ENCODE peak calls at places on chromosomes 13 and 19, in four cellular contexts. I, G, R and J are unnamed samples.
A peak's percentile ranks its signal among the peaks of the same experiment; 100 is the strongest.

GRCh38 chr13:102091231-102091630 is 310.6 kb downstream of the FGF14 start:
- DNase-seq in I (no peak), G (no peak), R (no peak), J (no peak)

GRCh38 chr19:7869910-7870511 is 4.2 kb downstream of the PRR36 start:
- DNase-seq in I (peak; percentile 70), G (peak; percentile 87), R (no peak), J (peak; percentile 94)

GRCh38 chr19:2560369-2560768 is 84.4 kb downstream of the GADD45B start:
- DNase-seq in I (no peak), G (no peak), R (no peak), J (no peak)

GRCh38 chr13:98108330-98108729 is 34.6 kb upstream of the FARP1 start:
- DNase-seq in I (no peak), G (no peak), R (no peak), J (no peak)

GRCh38 chr13:110448230-110448629 is 113.3 kb downstream of the RAB20 start:
- DNase-seq in I (no peak), G (no peak), R (no peak), J (no peak)

GRCh38 chr13:43516401-43516826 is 270.4 kb downstream of the ENOX1 start:
- DNase-seq in I (no peak), G (no peak), R (no peak), J (no peak)

GRCh38 chr13:108121406-108121805 is 93.9 kb downstream of the LIG4 start:
- DNase-seq in I (no peak), G (peak; percentile 1), R (no peak), J (no peak)

GRCh38 chr19:47312366-47313006 is 2.8 kb downstream of the C5AR1 start:
- DNase-seq in I (no peak), G (no peak), R (no peak), J (no peak)

GRCh38 chr13:112101360-112101930 is 34.5 kb downstream of the SOX1 start:
- DNase-seq in I (no peak), G (no peak), R (no peak), J (no peak)

GRCh38 chr13:99422556-99423220 is 78.6 kb upstream of the TM9SF2 start:
- DNase-seq in I (no peak), G (no peak), R (no peak), J (no peak)

GRCh38 chr13:33194820-33195692 is 90.5 kb downstream of the STARD13 start:
- DNase-seq in I (no peak), G (peak; percentile 73), R (peak; percentile 99), J (peak; percentile 46)

GRCh38 chr19:55519461-55520311 is 17.2 kb downstream of the SBK2 start:
- DNase-seq in I (no peak), G (peak; percentile 11), R (no peak), J (peak; percentile 85)

GRCh38 chr19:46056536-46056935 is 15.7 kb upstream of the IGFL4 start:
- DNase-seq in I (no peak), G (peak; percentile 83), R (no peak), J (peak; percentile 27)

DNA sequence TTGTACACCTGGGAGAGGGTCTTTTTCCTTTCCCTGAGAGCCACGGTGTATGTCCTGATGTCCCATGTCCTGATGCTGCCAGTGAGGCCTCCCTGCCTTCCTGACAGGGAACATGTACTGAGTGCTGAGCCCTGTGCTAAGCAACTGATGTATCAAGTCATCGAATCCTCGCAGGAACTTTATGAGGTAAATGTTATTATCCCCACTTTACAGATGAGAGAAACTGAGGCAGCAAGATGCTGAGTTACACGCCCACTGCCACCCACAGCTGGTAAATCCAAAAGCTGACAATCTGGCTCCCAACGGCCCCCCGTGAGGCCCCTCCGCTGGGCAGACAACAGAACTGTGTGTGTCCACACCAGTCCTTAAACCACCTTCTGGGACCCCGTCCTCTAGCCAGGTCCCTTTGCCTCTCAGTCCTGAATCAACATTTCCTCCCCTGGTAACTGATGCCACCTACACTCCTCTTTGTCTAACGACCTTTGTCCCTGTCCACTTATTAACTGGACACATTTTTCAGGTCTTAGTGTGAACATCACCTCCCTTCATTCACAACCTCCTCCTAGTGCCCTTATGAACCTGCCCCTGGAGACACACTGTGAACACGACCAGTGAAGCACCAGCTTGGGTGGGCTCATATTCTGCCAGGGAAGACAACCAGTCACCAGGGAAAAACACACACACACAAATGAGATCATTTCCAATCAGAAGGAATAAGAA is 5.4 kb upstream of the VSIG10L start:
- DNase-seq in I (no peak), G (peak; percentile 71), R (no peak), J (no peak)
- TF ChIP-seq JUNB in I (no peak), G (no peak), R (no peak), J (no peak)

GRCh38 chr13:93687261-93687660 is 460.7 kb downstream of the GPC6 start:
- DNase-seq in I (no peak), G (no peak), R (no peak), J (no peak)
- TF ChIP-seq POLR2AphosphoS2 in I (no peak), G (no peak), R (no peak), J (no peak)

GRCh38 chr19:10268077-10268476 is 2.8 kb upstream of the ICAM1 start:
- DNase-seq in I (no peak), G (no peak), R (no peak), J (no peak)

GRCh38 chr19:10269333-10270179 is 1.4 kb upstream of the ICAM1 start:
- DNase-seq in I (peak; percentile 85), G (peak; percentile 51), R (no peak), J (peak; percentile 63)

GRCh38 chr19:10270616-10271394 is at the start of gene ICAM1:
- DNase-seq in I (peak; percentile 71), G (peak; percentile 83), R (no peak), J (no peak)

GRCh38 chr19:10271543-10272086 is 695 bp downstream of the ICAM1 start:
- DNase-seq in I (peak; percentile 43), G (no peak), R (no peak), J (no peak)

DNA sequence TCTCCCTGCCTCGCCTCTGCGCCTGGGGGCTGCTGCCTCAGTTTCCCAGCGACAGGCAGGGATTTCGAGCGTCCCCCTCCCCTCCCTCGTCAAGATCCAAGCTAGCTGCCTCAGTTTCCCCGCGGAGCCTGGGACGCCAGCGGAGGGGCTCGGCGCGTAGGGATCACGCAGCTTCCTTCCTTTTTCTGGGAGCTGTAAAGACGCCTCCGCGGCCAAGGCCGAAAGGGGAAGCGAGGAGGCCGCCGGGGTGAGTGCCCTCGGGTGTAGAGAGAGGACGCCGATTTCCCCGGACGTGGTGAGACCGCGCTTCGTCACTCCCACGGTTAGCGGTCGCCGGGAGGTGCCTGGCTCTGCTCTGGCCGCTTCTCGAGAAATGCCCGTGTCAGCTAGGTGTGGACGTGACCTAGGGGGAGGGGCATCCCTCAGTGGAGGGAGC is 722 bp upstream of the ICAM1 start:
- DNase-seq in I (peak; percentile 72), G (no peak), R (no peak), J (no peak)
- TF ChIP-seq USF2 in I (no peak), G (no peak), R (no peak), J (no peak)

GRCh38 chr19:36488816-36489138 is 584 bp downstream of the ZNF566 start:
- DNase-seq in I (peak; percentile 50), G (peak; percentile 39), R (no peak), J (no peak)

GRCh38 chr19:36489139-36489919 is at the start of gene ZNF566:
- DNase-seq in I (peak; percentile 90), G (peak; percentile 96), R (peak; percentile 92), J (peak; percentile 100)

GRCh38 chr19:36488118-36488815 is 1.1 kb downstream of the ZNF566 start:
- DNase-seq in I (no peak), G (no peak), R (no peak), J (peak; percentile 15)

DNA sequence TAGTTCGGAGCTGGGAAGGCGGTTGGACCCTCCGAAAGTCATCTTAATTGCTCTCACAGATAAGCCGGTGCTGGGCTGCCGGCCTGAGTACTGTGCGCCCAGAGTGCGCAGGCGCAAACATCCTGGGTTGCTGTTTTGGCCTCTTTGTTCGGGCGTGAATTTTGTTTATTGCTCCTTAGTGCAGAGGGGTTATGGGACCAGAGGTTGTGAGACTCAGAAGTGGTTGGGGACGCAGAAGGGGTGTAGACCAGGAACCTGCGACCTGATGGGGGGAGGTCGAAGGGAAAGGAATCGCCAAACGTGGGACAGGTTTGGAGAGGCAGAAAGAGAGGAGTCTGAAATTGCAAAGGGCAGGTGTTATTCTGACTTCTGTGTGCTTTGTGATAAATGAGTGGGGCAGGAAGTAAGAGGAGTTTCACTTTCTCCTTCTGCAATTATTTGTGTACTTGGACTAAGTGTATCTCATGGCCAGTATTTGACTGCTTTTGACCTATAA is 607 bp upstream of the ZNF566 start:
- DNase-seq in I (peak; percentile 84), G (peak; percentile 94), R (peak; percentile 73), J (peak; percentile 96)
- TF ChIP-seq JUNB in I (no peak), G (peak; percentile 58), R (peak; percentile 34), J (no peak)